ENCODE peak calls at places on chromosomes 11 and 22, in four cellular contexts. R is HCT116, Z is GM23338, P is A549. E is an unnamed sample.

GRCh38 chr11:75202195-75202594 is 38.4 kb upstream of the TPBGL start:
- DNase-seq in R (no peak), Z (no peak), P (no peak), E (no peak)

GRCh38 chr11:35014352-35014751 is 97.9 kb downstream of the PDHX start:
- DNase-seq in R (no peak), Z (no peak), P (no peak), E (no peak)

GRCh38 chr11:92685049-92685448 is 284.4 kb upstream of the MTNR1B start:
- DNase-seq in R (no peak), Z (no peak), P (no peak), E (no peak)

GRCh38 chr11:4647795-4648194 is 4.0 kb downstream of the OR51E1 start:
- DNase-seq in R (no peak), Z (no peak), P (no peak), E (no peak)

GRCh38 chr22:40401532-40401931 is 31.1 kb downstream of the SGSM3 start:
- DNase-seq in R (no peak), Z (no peak), P (no peak), E (no peak)

GRCh38 chr11:110613526-110613925 is 98.7 kb downstream of the ARHGAP20 start:
- DNase-seq in R (no peak), Z (no peak), P (no peak), E (no peak)

GRCh38 chr22:22926359-22927195 is 39.0 kb downstream of the IGLL5 start:
- DNase-seq in R (no peak), Z (no peak), P (no peak), E (no peak)

GRCh38 chr11:61392991-61393595 is 706 bp downstream of the TMEM216 start:
- DNase-seq in R (no peak), Z (peak; percentile 43), P (peak; percentile 35), E (no peak)

GRCh38 chr11:117490019-117490679 is 162.5 kb downstream of the CEP164 start:
- DNase-seq in R (no peak), Z (peak; percentile 40), P (no peak), E (no peak)

GRCh38 chr11:62179995-62180394 is 10.0 kb upstream of the SCGB1D1 start:
- DNase-seq in R (no peak), Z (no peak), P (no peak), E (no peak)

GRCh38 chr11:22390283-22390655 is 52.1 kb downstream of the SLC17A6 start:
- DNase-seq in R (no peak), Z (no peak), P (no peak), E (no peak)

GRCh38 chr22:17814830-17815229 is 40.6 kb upstream of the BID start:
- DNase-seq in R (no peak), Z (no peak), P (no peak), E (no peak)

GRCh38 chr11:77497368-77497767 is 23.5 kb upstream of the PAK1 start:
- DNase-seq in R (no peak), Z (no peak), P (no peak), E (no peak)

GRCh38 chr11:69449320-69450063 is 32.0 kb upstream of the LINC01488 start:
- DNase-seq in R (no peak), Z (no peak), P (no peak), E (no peak)

GRCh38 chr22:24474221-24474620 is 20.9 kb upstream of the UPB1 start:
- DNase-seq in R (peak; percentile 40), Z (no peak), P (no peak), E (no peak)

GRCh38 chr11:34234086-34234740 is 123.6 kb downstream of the ABTB2 start:
- DNase-seq in R (peak; percentile 64), Z (peak; percentile 87), P (no peak), E (no peak)

GRCh38 chr11:363948-364761 is 5.1 kb upstream of the B4GALNT4 start:
- DNase-seq in R (peak; percentile 55), Z (peak; percentile 88), P (peak; percentile 38), E (peak; percentile 38)

GRCh38 chr11:112961146-112961668 is at the start of gene NCAM1:
- DNase-seq in R (peak; percentile 67), Z (peak; percentile 98), P (peak; percentile 4), E (peak; percentile 20)

GRCh38 chr11:12189543-12190235 is 79.3 kb downstream of the MICAL2 start:
- DNase-seq in R (no peak), Z (no peak), P (no peak), E (no peak)

GRCh38 chr22:26170795-26171194 is 1.5 kb downstream of the SEZ6L start:
- DNase-seq in R (no peak), Z (peak; percentile 85), P (no peak), E (no peak)

GRCh38 chr11:61816736-61817455 is at the start of gene FADS1:
- DNase-seq in R (peak; percentile 91), Z (peak; percentile 98), P (peak; percentile 96), E (no peak)

GRCh38 chr11:86620796-86621575 is 51.4 kb downstream of the ME3 start:
- DNase-seq in R (no peak), Z (no peak), P (no peak), E (no peak)

GRCh38 chr11:132792341-132793140 is 739.8 kb downstream of the OPCML start:
- DNase-seq in R (no peak), Z (peak; percentile 76), P (no peak), E (no peak)

GRCh38 chr11:1888811-1889526 is 2.7 kb downstream of the PRR33 start:
- DNase-seq in R (no peak), Z (no peak), P (no peak), E (no peak)

GRCh38 chr11:33605703-33606102 is 94.9 kb downstream of the C11orf91 start:
- DNase-seq in R (no peak), Z (no peak), P (no peak), E (no peak)

GRCh38 chr11:63937713-63938480 is 905 bp upstream of the NAA40 start:
- DNase-seq in R (no peak), Z (peak; percentile 59), P (peak; percentile 87), E (peak; percentile 20)

GRCh38 chr11:35852056-35852455 is 91.8 kb upstream of the LDLRAD3 start:
- DNase-seq in R (no peak), Z (no peak), P (no peak), E (no peak)

GRCh38 chr11:35234836-35235235 is 95.9 kb downstream of the CD44 start:
- DNase-seq in R (no peak), Z (no peak), P (no peak), E (no peak)

GRCh38 chr11:118691926-118692830 is 12.7 kb upstream of the TREH start:
- DNase-seq in R (no peak), Z (no peak), P (no peak), E (no peak)

GRCh38 chr22:44260216-44261035 is 52.3 kb downstream of the SHISAL1 start:
- DNase-seq in R (no peak), Z (no peak), P (no peak), E (no peak)

GRCh38 chr11:114190630-114191029 is 105.6 kb upstream of the NNMT start:
- DNase-seq in R (no peak), Z (no peak), P (no peak), E (no peak)

GRCh38 chr11:116829525-116830183 is at the start of gene APOC3:
- DNase-seq in R (no peak), Z (no peak), P (no peak), E (no peak)

DNA sequence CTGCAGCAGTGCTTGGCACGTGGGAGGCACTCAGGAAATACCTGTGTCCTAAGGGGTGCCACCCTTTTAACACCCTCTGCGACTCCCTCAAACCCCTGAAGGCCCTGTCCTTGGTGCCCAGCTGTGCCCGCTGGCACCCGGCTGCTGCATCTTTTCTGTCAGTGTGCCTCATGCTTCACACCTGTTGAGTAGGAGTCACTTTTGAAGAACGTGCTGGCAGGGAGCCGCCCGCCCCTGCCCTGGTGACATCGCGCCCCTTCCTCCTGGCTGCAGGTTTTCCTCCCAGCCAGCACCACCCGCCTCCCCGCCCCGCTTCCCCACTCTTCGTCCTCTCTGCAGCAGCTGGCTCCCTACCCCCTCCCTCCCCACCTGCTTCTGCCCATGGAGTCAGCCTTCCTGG is 17.8 kb downstream of the FRMD8 start:
- DNase-seq in R (no peak), Z (no peak), P (no peak), E (no peak)
- TF ChIP-seq REST in R (no peak), Z (no peak), P (no peak), E (no peak)

GRCh38 chr22:30591588-30592359 is at the start of gene PES1:
- DNase-seq in R (peak; percentile 99), Z (peak; percentile 100), P (peak; percentile 94), E (peak; percentile 93)
- TF ChIP-seq REST in R (no peak), Z (no peak), P (no peak), E (no peak)

GRCh38 chr22:46862418-46863324 is 100.2 kb downstream of the TBC1D22A start:
- DNase-seq in R (no peak), Z (no peak), P (no peak), E (no peak)

GRCh38 chr22:46865642-46866041 is 103.2 kb downstream of the TBC1D22A start:
- DNase-seq in R (no peak), Z (no peak), P (no peak), E (no peak)

GRCh38 chr22:46865052-46865434 is 102.6 kb downstream of the TBC1D22A start:
- DNase-seq in R (no peak), Z (no peak), P (no peak), E (no peak)

GRCh38 chr22:46863794-46864193 is 101.3 kb downstream of the TBC1D22A start:
- DNase-seq in R (no peak), Z (no peak), P (no peak), E (no peak)

DNA sequence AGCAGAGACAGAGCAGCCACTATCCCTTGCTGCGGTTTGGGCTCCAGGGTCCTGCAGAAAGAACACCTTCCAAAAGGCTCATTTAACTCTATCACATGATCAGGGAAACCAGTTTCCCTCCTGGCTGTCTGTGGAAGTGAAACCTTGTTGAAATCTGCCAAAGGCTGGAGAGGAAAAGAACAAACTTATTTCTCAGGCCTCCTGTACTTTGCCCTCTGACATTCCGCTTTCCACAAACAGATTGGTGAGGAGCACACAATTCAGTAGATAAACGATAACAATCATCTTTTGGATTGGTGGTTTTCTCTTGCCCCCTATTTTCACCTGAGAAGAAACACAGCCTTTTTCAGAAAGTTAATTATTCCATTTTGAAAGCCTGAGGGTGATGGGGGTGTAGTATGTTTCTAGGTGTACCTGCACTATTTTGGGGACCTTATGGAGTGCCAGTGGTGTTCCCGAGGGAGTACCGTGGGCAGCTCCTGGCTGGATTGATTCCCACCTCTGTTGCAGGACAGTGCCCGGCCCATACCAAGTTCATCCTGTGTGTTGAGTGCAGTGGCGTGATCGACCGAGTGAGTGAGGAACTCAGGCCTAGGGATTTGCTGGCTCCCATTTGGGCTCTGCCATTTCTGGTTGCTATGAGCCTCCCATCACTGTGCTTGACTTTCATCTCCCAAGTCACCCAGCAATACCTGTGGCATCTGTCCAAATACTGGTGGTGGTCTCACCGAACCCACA is 102.0 kb downstream of the TBC1D22A start:
- DNase-seq in R (no peak), Z (no peak), P (no peak), E (no peak)
- TF ChIP-seq REST in R (no peak), Z (no peak), P (no peak), E (no peak)

DNA sequence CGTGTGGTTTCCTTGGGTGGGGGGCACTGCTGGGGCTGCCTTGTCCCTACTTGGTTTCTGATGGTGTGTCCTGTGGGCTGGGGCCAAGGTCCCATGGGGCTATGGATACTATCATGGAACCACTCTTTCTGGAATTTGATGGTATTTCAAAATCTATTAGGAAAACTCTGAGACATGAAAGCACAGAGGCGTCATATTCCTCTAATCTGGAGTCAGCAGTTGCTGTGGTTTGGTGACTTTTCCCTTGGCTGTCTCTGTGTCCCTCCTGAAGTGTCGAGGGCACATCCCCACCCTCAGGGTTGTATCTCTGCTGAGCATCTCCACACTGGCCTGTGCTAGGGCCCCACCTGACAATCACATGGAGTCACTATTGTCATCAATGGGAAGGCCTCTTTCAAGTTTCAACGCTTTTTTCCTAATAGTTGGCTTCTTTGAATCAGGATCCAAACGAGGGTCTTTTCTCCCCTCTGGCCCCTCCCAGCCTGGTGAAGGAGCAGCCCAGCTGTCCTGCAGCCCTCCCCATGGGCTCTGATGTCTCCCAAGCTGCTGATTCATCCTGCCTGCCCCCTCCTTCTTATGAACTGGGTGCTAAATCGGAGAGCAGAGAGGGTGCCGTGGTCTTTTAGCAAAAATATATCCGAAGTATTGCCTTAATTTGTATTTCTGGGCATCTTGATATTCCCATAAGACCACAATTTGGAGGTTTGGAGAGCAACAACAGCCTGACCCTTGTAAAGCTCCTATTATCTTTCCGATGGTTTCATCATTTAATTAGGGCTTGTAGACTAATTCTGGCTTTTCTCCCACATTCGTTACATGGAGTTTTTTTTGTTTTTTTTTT is 38.5 kb downstream of the MED15 start:
- DNase-seq in R (no peak), Z (no peak), P (no peak), E (no peak)
- TF ChIP-seq REST in R (no peak), Z (no peak), P (no peak), E (no peak)

E was measured in Panc1.